ENCODE peak calls at places on chromosomes 2 and 18, in ten cellular contexts. C is HL-60, A is SK-N-SH, V is MCF 10A, N is cardiac muscle cell, D is sigmoid colon, X is tibial artery, H is GM12865, E is IMR-90, G is bronchial epithelial cell. F is an unnamed sample.

GRCh38 chr18:14974576-14974975 is 226.6 kb downstream of the ANKRD30B start:
- DNase-seq in C (no peak), A (no peak), V (peak), N (no peak), D (no peak), X (no peak), H (no peak), E (no peak), G (peak), F (no peak)

GRCh38 chr2:233795735-233796171 is 17.6 kb downstream of the MROH2A start:
- DNase-seq in C (no peak), A (no peak), V (no peak), N (no peak), D (no peak), X (no peak), H (no peak), E (no peak), G (no peak), F (peak)

GRCh38 chr2:56476509-56477071 is 292.8 kb downstream of the CCDC85A start:
- DNase-seq in C (no peak), A (no peak), V (no peak), N (peak), D (no peak), X (no peak), H (no peak), E (no peak), G (peak), F (no peak)

GRCh38 chr2:30915485-30915884 is 108.2 kb upstream of the CAPN13 start:
- DNase-seq in C (no peak), A (peak), V (peak), N (peak), D (no peak), X (no peak), H (peak), E (peak), G (peak), F (no peak)

GRCh38 chr2:174573621-174574081 is 24.0 kb downstream of the WIPF1 start:
- DNase-seq in C (no peak), A (no peak), V (peak), N (no peak), D (no peak), X (no peak), H (no peak), E (no peak), G (peak), F (no peak)

GRCh38 chr2:159615936-159616733 is at the start of gene BAZ2B:
- DNase-seq in C (peak), A (peak), V (peak), N (peak), D (peak), X (peak), H (peak), E (peak), G (peak), F (peak)

GRCh38 chr2:219633276-219634065 is 6.0 kb downstream of the SLC4A3 start:
- DNase-seq in C (no peak), A (peak), V (no peak), N (no peak), D (no peak), X (peak), H (no peak), E (no peak), G (no peak), F (peak)

GRCh38 chr18:7945882-7946281 is 378.8 kb downstream of the PTPRM start:
- DNase-seq in C (no peak), A (no peak), V (peak), N (no peak), D (peak), X (no peak), H (no peak), E (peak), G (peak), F (no peak)

GRCh38 chr2:171272039-171272438 is 111.3 kb upstream of the TLK1 start:
- DNase-seq in C (no peak), A (no peak), V (peak), N (no peak), D (no peak), X (peak), H (no peak), E (peak), G (peak), F (no peak)

GRCh38 chr2:185970148-185970852 is 231.7 kb downstream of the FSIP2 start:
- DNase-seq in C (no peak), A (no peak), V (peak), N (no peak), D (no peak), X (no peak), H (no peak), E (no peak), G (peak), F (no peak)

GRCh38 chr2:148645925-148646559 is 1.5 kb downstream of the EPC2 start:
- DNase-seq in C (peak), A (peak), V (peak), N (peak), D (peak), X (peak), H (peak), E (peak), G (peak), F (no peak)

GRCh38 chr18:58213445-58213844 is 169.4 kb downstream of the NEDD4L start:
- DNase-seq in C (no peak), A (no peak), V (peak), N (no peak), D (no peak), X (no peak), H (no peak), E (peak), G (peak), F (no peak)

GRCh38 chr2:218992196-218992595 is 1.0 kb downstream of the CRYBA2 start:
- DNase-seq in C (no peak), A (peak), V (no peak), N (no peak), D (peak), X (no peak), H (no peak), E (no peak), G (no peak), F (no peak)

GRCh38 chr2:179948058-179948457 is 59.0 kb downstream of the CWC22 start:
- DNase-seq in C (no peak), A (no peak), V (no peak), N (no peak), D (no peak), X (no peak), H (no peak), E (no peak), G (no peak), F (no peak)

GRCh38 chr18:51195086-51195601 is 2.3 kb downstream of the MEX3C start:
- DNase-seq in C (no peak), A (no peak), V (peak), N (no peak), D (no peak), X (no peak), H (no peak), E (peak), G (peak), F (no peak)

GRCh38 chr18:51196811-51197660 is 445 bp downstream of the MEX3C start:
- DNase-seq in C (peak), A (peak), V (peak), N (peak), D (peak), X (peak), H (peak), E (peak), G (no peak), F (peak)

GRCh38 chr18:51195602-51196115 is 1.8 kb downstream of the MEX3C start:
- DNase-seq in C (peak), A (peak), V (peak), N (peak), D (no peak), X (no peak), H (peak), E (peak), G (peak), F (no peak)

GRCh38 chr18:51196116-51196810 is 1.2 kb downstream of the MEX3C start:
- DNase-seq in C (no peak), A (no peak), V (peak), N (peak), D (peak), X (peak), H (peak), E (peak), G (no peak), F (no peak)

GRCh38 chr18:51197661-51198424 is at the start of gene MEX3C:
- DNase-seq in C (peak), A (peak), V (peak), N (peak), D (peak), X (peak), H (peak), E (peak), G (peak), F (peak)
- TF ChIP-seq CTCF in C (no peak), A (peak), V (no peak), N (peak), D (no peak), X (peak), H (peak), E (peak), G (peak), F (peak)

DNA sequence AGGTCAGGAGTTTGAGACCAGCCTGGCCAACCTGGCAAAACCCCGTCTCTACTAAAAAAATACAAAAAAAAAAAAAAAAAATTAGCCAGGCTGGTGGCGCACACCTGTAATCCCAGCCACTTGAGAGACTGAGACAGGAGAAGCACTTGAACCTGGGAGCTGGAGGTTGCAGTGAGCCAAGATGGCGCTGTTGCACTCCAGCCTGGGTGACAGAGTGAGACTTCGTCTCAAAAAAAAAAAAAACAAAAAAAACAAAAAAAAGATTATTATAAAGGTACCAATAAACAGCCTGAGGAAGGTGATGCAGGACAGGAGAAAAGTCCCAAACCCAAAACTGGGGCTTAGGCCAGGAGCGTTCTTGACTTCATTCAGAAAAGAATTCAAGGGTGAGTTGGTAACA is 1596.4 kb upstream of the CELF4 start:
- DNase-seq in C (no peak), A (no peak), V (no peak), N (no peak), D (no peak), X (no peak), H (no peak), E (no peak), G (no peak), F (no peak)
- TF ChIP-seq CTCF in C (no peak), A (no peak), V (no peak), N (no peak), D (no peak), X (no peak), H (no peak), E (no peak), G (no peak), F (no peak)

DNA sequence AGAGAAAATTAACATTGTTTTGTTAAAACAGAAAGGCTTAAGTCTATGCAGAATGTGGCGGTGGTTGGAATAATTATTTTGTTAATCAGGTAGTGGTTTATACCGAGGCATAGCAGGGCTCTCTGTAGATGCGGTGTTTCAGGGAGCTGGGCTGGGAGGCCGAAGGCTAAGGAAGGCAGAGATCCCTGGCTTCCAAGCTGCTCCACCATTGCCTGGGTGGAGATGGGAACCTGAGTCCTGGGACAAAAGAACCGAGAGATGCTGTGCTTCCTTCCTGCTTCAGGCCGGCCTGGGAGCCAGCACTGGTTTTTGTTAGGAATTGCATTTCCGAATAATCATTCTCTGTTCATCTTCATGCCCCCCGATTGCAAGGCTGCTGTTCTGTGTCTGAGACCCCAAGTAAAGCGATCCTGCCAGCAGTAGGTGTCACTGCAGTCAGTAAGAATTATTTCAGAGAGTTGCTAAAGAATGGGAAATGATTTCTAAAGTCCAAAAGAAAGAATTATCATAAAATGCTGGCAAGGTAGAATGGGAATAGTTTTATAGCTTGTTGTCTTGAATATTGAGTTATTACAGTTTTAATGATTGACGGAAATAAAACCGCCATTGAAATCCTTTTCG is 824.9 kb downstream of the GALR1 start:
- DNase-seq in C (no peak), A (no peak), V (no peak), N (no peak), D (no peak), X (no peak), H (no peak), E (no peak), G (no peak), F (no peak)
- TF ChIP-seq CTCF in C (no peak), A (no peak), V (no peak), N (no peak), D (no peak), X (no peak), H (no peak), E (no peak), G (no peak), F (peak)

GRCh38 chr2:29329899-29330298 is 214.7 kb downstream of the CLIP4 start:
- DNase-seq in C (no peak), A (no peak), V (no peak), N (no peak), D (no peak), X (no peak), H (peak), E (no peak), G (no peak), F (no peak)
- TF ChIP-seq CTCF in C (peak), A (peak), V (peak), N (peak), D (no peak), X (no peak), H (peak), E (peak), G (peak), F (peak)

DNA sequence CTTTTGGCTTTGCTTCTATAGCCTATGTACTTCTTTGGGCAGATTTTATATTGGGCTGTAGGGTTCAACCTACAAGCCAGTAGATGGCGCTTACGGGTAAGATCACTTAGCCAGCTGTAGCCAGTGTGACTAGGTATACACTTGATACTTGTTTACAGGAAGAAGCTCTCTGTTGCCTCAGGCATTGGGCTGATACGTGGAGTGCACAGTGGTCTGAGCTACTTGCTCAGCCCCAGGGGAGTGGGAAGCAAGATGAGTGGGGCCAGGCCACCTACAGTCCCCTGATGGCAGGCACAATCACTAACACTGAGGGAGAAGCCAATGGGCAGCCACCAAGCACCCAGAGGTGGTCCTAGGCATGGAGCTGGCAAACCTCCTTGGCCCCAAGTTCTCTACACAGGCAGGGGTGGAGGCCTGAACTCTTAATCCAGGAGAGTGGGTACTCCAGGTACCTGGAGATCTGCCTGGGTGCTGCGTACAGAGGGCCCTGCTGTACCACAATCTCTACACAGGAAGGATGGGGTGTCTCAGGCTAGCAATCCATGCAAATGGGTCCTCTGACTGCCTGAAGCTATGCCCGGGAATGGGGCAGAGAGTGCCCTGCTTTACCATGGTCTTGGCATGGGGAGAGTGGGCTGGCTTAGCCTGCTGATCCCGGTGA is 122.2 kb downstream of the NCOA1 start:
- DNase-seq in C (peak), A (no peak), V (peak), N (peak), D (no peak), X (no peak), H (peak), E (peak), G (peak), F (no peak)
- TF ChIP-seq CTCF in C (peak), A (peak), V (no peak), N (peak), D (no peak), X (no peak), H (peak), E (peak), G (peak), F (peak)

F was measured in type B pancreatic cell.